ENCODE peak calls at places on chromosomes 13 and 19, in ten cellular contexts. L is GM23248; C is stimulated activated CD8-positive, alpha-beta memory T cell treated with anti-CD3 and anti-CD28 coated beads, Interleukin-15, amount 100 ng/mL, for 4 hours; S is activated T-cell treated with anti-CD3 and anti-CD28 coated beads, Interleukin-2, amount 50 U/mL, for 1 hour; F is Ammon's horn; D is ELR; X is substantia nigra; R is fibroblast of pulmonary artery; Z is kidney glomerular epithelial cell; Q is M059J. W is an unnamed sample.

GRCh38 chr13:98144501-98145350 is 1.8 kb downstream of the FARP1 start:
- DNase-seq in X (no peak), L (peak), C (no peak), Q (peak), D (peak), S (no peak), R (peak), F (peak), Z (peak), W (peak)

GRCh38 chr13:59038824-59039223 is 1124.9 kb downstream of the DIAPH3 start:
- DNase-seq in F (peak), L (no peak), Q (peak), C (no peak), R (no peak), X (no peak), S (no peak), D (no peak), Z (peak), W (peak)

GRCh38 chr13:65532231-65532630 is 1697.9 kb downstream of the PCDH9 start:
- DNase-seq in Z (no peak), C (no peak), L (no peak), Q (no peak), X (no peak), S (no peak), D (no peak), R (no peak), F (no peak), W (no peak)

GRCh38 chr19:16836115-16836905 is 7.1 kb downstream of the SIN3B start:
- DNase-seq in X (no peak), Q (peak), S (no peak), L (peak), R (no peak), D (peak), C (no peak), Z (no peak), F (no peak), W (no peak)

GRCh38 chr13:23180711-23181110 is at the start of gene SGCG:
- DNase-seq in D (no peak), Z (no peak), X (no peak), F (no peak), C (no peak), R (no peak), S (no peak), Q (no peak), L (peak), W (no peak)

GRCh38 chr19:1567116-1567847 is 843 bp downstream of the MEX3D start:
- DNase-seq in C (no peak), Z (no peak), R (peak), S (peak), D (peak), Q (peak), X (no peak), L (peak), F (no peak), W (peak)

GRCh38 chr13:80118507-80118906 is 222.4 kb downstream of the SPRY2 start:
- DNase-seq in D (no peak), X (no peak), L (no peak), R (no peak), Q (no peak), C (no peak), F (peak), Z (no peak), S (no peak), W (no peak)

GRCh38 chr19:38035515-38036495 is 128.8 kb downstream of the SIPA1L3 start:
- DNase-seq in C (no peak), Q (peak), R (peak), L (peak), X (no peak), F (no peak), Z (peak), S (no peak), D (peak), W (peak)

GRCh38 chr13:113001251-113002140 is 32.5 kb downstream of the MCF2L start:
- DNase-seq in Q (peak), S (no peak), Z (no peak), C (no peak), L (peak), X (no peak), D (peak), R (peak), F (peak), W (peak)

GRCh38 chr19:32971012-32971595 is 654 bp downstream of the CEP89 start:
- DNase-seq in L (peak), Q (no peak), C (no peak), S (no peak), D (peak), X (no peak), Z (no peak), F (no peak), R (no peak), W (no peak)

GRCh38 chr19:18349524-18350128 is 9.2 kb downstream of the PGPEP1 start:
- DNase-seq in Q (peak), R (peak), X (no peak), S (no peak), Z (peak), F (no peak), C (no peak), D (peak), L (peak), W (peak)

GRCh38 chr19:33798701-33799111 is 2.0 kb downstream of the KCTD15 start:
- DNase-seq in X (no peak), Z (no peak), D (no peak), Q (no peak), R (peak), F (no peak), C (no peak), S (no peak), L (no peak), W (peak)

GRCh38 chr13:31824705-31825512 is 85.6 kb downstream of the RXFP2 start:
- DNase-seq in S (no peak), C (no peak), Z (no peak), Q (peak), L (peak), F (peak), D (peak), R (peak), X (no peak), W (peak)

GRCh38 chr13:29448124-29448685 is 147.3 kb downstream of the SLC7A1 start:
- DNase-seq in F (no peak), L (no peak), Q (no peak), R (no peak), Z (no peak), C (no peak), X (no peak), D (no peak), S (no peak), W (no peak)

GRCh38 chr13:68897331-68897730 is 1210.3 kb upstream of the ATXN8OS start:
- DNase-seq in Q (no peak), R (no peak), F (no peak), X (no peak), Z (no peak), D (no peak), C (no peak), L (no peak), S (no peak), W (no peak)

GRCh38 chr13:113410472-113411201 is 42.7 kb downstream of the ADPRHL1 start:
- DNase-seq in Z (peak), S (no peak), D (peak), L (peak), X (no peak), R (peak), Q (peak), C (no peak), F (no peak), W (peak)

GRCh38 chr13:99968521-99969367 is 2.8 kb downstream of the ZIC5 start:
- DNase-seq in S (peak), F (no peak), C (no peak), D (no peak), Q (peak), L (peak), X (no peak), R (no peak), Z (no peak), W (peak)

GRCh38 chr19:10551698-10552301 is 8.1 kb downstream of the ATG4D start:
- DNase-seq in D (peak), F (no peak), L (peak), S (peak), R (peak), Q (peak), Z (no peak), X (no peak), C (no peak), W (no peak)

GRCh38 chr13:53238241-53238640 is 209.6 kb downstream of the OLFM4 start:
- DNase-seq in X (no peak), Q (no peak), L (no peak), S (no peak), C (no peak), Z (no peak), R (no peak), F (no peak), D (no peak), W (no peak)

GRCh38 chr19:14616310-14616870 is 33.5 kb downstream of the CLEC17A start:
- DNase-seq in Z (no peak), C (no peak), L (no peak), X (no peak), D (no peak), R (no peak), F (peak), Q (no peak), S (no peak), W (no peak)

GRCh38 chr19:19477705-19478383 is 37.5 kb downstream of the TSSK6 start:
- DNase-seq in Z (no peak), X (no peak), Q (no peak), C (no peak), F (no peak), L (no peak), S (no peak), R (no peak), D (no peak), W (no peak)

GRCh38 chr13:46679369-46680180 is 117.4 kb downstream of the ESD start:
- DNase-seq in X (no peak), D (peak), L (peak), C (no peak), Z (peak), Q (peak), S (peak), R (peak), F (peak), W (peak)

GRCh38 chr13:95541308-95541707 is 11.2 kb upstream of the CLDN10 start:
- DNase-seq in F (no peak), D (no peak), C (no peak), R (no peak), Z (no peak), X (no peak), Q (no peak), S (no peak), L (no peak), W (no peak)

GRCh38 chr13:68319384-68319783 is 1089.2 kb upstream of the PCDH9 start:
- DNase-seq in F (no peak), Q (no peak), Z (no peak), S (no peak), C (no peak), X (no peak), D (no peak), L (no peak), R (no peak), W (no peak)

GRCh38 chr13:40665061-40665753 is 1.2 kb downstream of the FOXO1 start:
- DNase-seq in C (peak), Z (peak), D (peak), X (peak), Q (peak), R (no peak), L (peak), F (peak), S (no peak), W (peak)

GRCh38 chr19:16657384-16657783 is 2.6 kb downstream of the SMIM7 start:
- DNase-seq in F (peak), R (no peak), X (no peak), L (no peak), C (no peak), Q (no peak), S (no peak), Z (no peak), D (no peak), W (no peak)

GRCh38 chr13:111341886-111342285 is 21.4 kb downstream of the TEX29 start:
- DNase-seq in Q (no peak), F (no peak), C (no peak), Z (no peak), S (no peak), R (no peak), X (no peak), D (no peak), L (no peak), W (no peak)

GRCh38 chr13:105363747-105364177 is 1171.7 kb downstream of the EFNB2 start:
- DNase-seq in C (no peak), R (peak), Q (peak), Z (no peak), X (no peak), S (no peak), L (no peak), F (peak), D (no peak), W (no peak)

GRCh38 chr19:19053508-19054314 is 10.1 kb upstream of the SLC25A42 start:
- DNase-seq in D (peak), Q (peak), F (peak), Z (peak), C (no peak), R (peak), X (no peak), S (peak), L (peak), W (peak)

GRCh38 chr13:37149380-37149779 is 43.9 kb upstream of the CSNK1A1L start:
- DNase-seq in X (no peak), R (no peak), S (no peak), D (no peak), F (no peak), L (no peak), C (no peak), Z (no peak), Q (no peak), W (no peak)

GRCh38 chr19:5141926-5142724 is 173.2 kb downstream of the KDM4B start:
- DNase-seq in C (no peak), S (peak), Z (no peak), X (no peak), R (no peak), F (no peak), L (no peak), Q (no peak), D (no peak), W (no peak)